ENCODE peak calls at places on chromosome 21, in seven cellular contexts. D, F, W, S, I, U and X are unnamed samples.

GRCh38 chr21:17428484-17428869 is 84.4 kb upstream of the CXADR start:
- DNase-seq in U (no peak), S (no peak), I (no peak), D (no peak), F (no peak), W (peak), X (no peak)

GRCh38 chr21:27192286-27192685 is 225.4 kb upstream of the ADAMTS5 start:
- DNase-seq in W (no peak), F (no peak), D (no peak), U (no peak), I (no peak), S (no peak), X (no peak)

GRCh38 chr21:32190491-32191144 is 88.2 kb downstream of the MIS18A start:
- DNase-seq in F (no peak), S (no peak), D (no peak), W (no peak), U (no peak), I (peak), X (no peak)

GRCh38 chr21:38805282-38806152 is at the start of gene ETS2:
- DNase-seq in U (peak), I (peak), S (peak), D (peak), W (peak), F (peak), X (peak)

GRCh38 chr21:39189857-39190604 is 6.8 kb upstream of the PSMG1 start:
- DNase-seq in D (no peak), S (no peak), I (no peak), U (no peak), W (no peak), F (no peak), X (no peak)

GRCh38 chr21:41665766-41666595 is 100.9 kb downstream of the RIPK4 start:
- DNase-seq in W (no peak), U (no peak), F (no peak), D (no peak), I (no peak), S (no peak), X (no peak)

GRCh38 chr21:16587141-16587570 is 857.4 kb downstream of the USP25 start:
- DNase-seq in D (peak), U (no peak), S (peak), I (no peak), F (no peak), W (peak), X (no peak)

GRCh38 chr21:32826317-32827167 is 55.0 kb upstream of the PAXBP1 start:
- DNase-seq in F (no peak), U (peak), I (no peak), W (peak), S (no peak), D (no peak), X (peak)

GRCh38 chr21:38289697-38290096 is 32.9 kb downstream of the KCNJ15 start:
- DNase-seq in D (no peak), S (no peak), U (no peak), I (peak), W (no peak), F (no peak), X (peak)

GRCh38 chr21:43639470-43640178 is 19.7 kb downstream of the HSF2BP start:
- DNase-seq in I (peak), D (no peak), W (no peak), U (no peak), F (no peak), S (no peak), X (no peak)

GRCh38 chr21:14531927-14532326 is 14.2 kb downstream of the SAMSN1 start:
- DNase-seq in S (no peak), W (no peak), F (no peak), D (no peak), I (no peak), U (no peak), X (no peak)

GRCh38 chr21:46083271-46084040 is 14.5 kb upstream of the COL6A2 start:
- DNase-seq in U (no peak), I (peak), F (no peak), S (peak), D (no peak), W (no peak), X (peak)